ENCODE peak calls at places on chromosomes 16 and 17, in seven cellular contexts. D is sigmoid colon, W is HepG2, O is cardiac muscle cell, G is cardiac fibroblast, B is esophagus squamous epithelium, V is endothelial cell. K is an unnamed sample.

GRCh38 chr16:35745191-35745590 is 2285.8 kb downstream of the TP53TG3F start:
- DNase-seq in B (no peak), D (no peak), V (no peak), G (no peak), O (no peak), W (no peak), K (no peak)

GRCh38 chr17:78980624-78980972 is 875 bp upstream of the LGALS3BP start:
- DNase-seq in O (no peak), G (no peak), V (no peak), D (no peak), B (no peak), W (no peak), K (no peak)

GRCh38 chr17:48752399-48753288 is 24.1 kb upstream of the HOXB13 start:
- DNase-seq in V (no peak), D (no peak), G (no peak), B (no peak), O (no peak), W (no peak), K (no peak)

GRCh38 chr17:56038136-56038535 is 115.1 kb upstream of the ANKFN1 start:
- DNase-seq in D (no peak), W (no peak), B (no peak), O (no peak), G (no peak), V (no peak), K (peak; percentile 26)

GRCh38 chr16:31357324-31358156 is 2.6 kb downstream of the ITGAX start:
- DNase-seq in G (no peak), D (no peak), O (no peak), B (no peak), V (no peak), W (no peak), K (no peak)

GRCh38 chr17:50763716-50764450 is 3.4 kb downstream of the ANKRD40CL start:
- DNase-seq in D (no peak), W (no peak), V (peak; percentile 29), G (no peak), B (no peak), O (no peak), K (no peak)

GRCh38 chr16:81688182-81688581 is 90.9 kb upstream of the PLCG2 start:
- DNase-seq in D (no peak), W (no peak), V (no peak), O (no peak), B (no peak), G (no peak), K (no peak)

GRCh38 chr16:51949260-51949659 is 597.7 kb downstream of the TOX3 start:
- DNase-seq in V (no peak), D (no peak), O (no peak), G (no peak), B (no peak), W (no peak), K (no peak)

GRCh38 chr16:28193530-28194423 is 18.0 kb downstream of the XPO6 start:
- DNase-seq in B (no peak), O (peak; percentile 85), D (no peak), V (no peak), G (peak; percentile 88), W (no peak), K (no peak)

GRCh38 chr17:15744885-15745284 is 12.8 kb downstream of the TBC1D26 start:
- DNase-seq in V (no peak), G (no peak), D (no peak), W (no peak), B (no peak), O (no peak), K (no peak)

GRCh38 chr17:73834684-73835343 is 190.6 kb upstream of the SDK2 start:
- DNase-seq in V (no peak), G (no peak), O (no peak), B (no peak), D (no peak), W (no peak), K (no peak)

GRCh38 chr17:73304971-73305786 is 6.6 kb downstream of the CDC42EP4 start:
- DNase-seq in V (peak; percentile 47), D (peak; percentile 84), G (peak; percentile 93), B (no peak), W (no peak), O (peak; percentile 88), K (peak; percentile 51)

GRCh38 chr17:1577186-1577585 is 14.6 kb upstream of the PITPNA start:
- DNase-seq in G (peak; percentile 98), O (peak; percentile 98), B (no peak), D (peak; percentile 96), V (no peak), W (peak; percentile 57), K (no peak)

GRCh38 chr16:1639282-1639681 is 27.1 kb downstream of the CRAMP1 start:
- DNase-seq in G (no peak), O (no peak), B (no peak), D (no peak), V (no peak), W (peak; percentile 9), K (no peak)

GRCh38 chr17:78748730-78749317 is 33.2 kb downstream of the CYTH1 start:
- DNase-seq in D (peak; percentile 85), O (peak; percentile 54), V (no peak), G (peak; percentile 58), B (peak; percentile 32), W (peak; percentile 83), K (no peak)

GRCh38 chr17:80650751-80651173 is 106.1 kb downstream of the RPTOR start:
- DNase-seq in V (no peak), O (no peak), D (no peak), G (no peak), W (no peak), B (no peak), K (no peak)

GRCh38 chr17:80647746-80648145 is 103.1 kb downstream of the RPTOR start:
- DNase-seq in G (peak; percentile 44), B (no peak), W (no peak), O (peak; percentile 61), V (no peak), D (no peak), K (no peak)

GRCh38 chr17:80650339-80650672 is 105.7 kb downstream of the RPTOR start:
- DNase-seq in V (no peak), G (no peak), B (no peak), W (no peak), O (no peak), D (no peak), K (no peak)

GRCh38 chr17:80649200-80649644 is 104.6 kb downstream of the RPTOR start:
- DNase-seq in G (no peak), V (no peak), O (no peak), B (no peak), D (no peak), W (no peak), K (no peak)

DNA sequence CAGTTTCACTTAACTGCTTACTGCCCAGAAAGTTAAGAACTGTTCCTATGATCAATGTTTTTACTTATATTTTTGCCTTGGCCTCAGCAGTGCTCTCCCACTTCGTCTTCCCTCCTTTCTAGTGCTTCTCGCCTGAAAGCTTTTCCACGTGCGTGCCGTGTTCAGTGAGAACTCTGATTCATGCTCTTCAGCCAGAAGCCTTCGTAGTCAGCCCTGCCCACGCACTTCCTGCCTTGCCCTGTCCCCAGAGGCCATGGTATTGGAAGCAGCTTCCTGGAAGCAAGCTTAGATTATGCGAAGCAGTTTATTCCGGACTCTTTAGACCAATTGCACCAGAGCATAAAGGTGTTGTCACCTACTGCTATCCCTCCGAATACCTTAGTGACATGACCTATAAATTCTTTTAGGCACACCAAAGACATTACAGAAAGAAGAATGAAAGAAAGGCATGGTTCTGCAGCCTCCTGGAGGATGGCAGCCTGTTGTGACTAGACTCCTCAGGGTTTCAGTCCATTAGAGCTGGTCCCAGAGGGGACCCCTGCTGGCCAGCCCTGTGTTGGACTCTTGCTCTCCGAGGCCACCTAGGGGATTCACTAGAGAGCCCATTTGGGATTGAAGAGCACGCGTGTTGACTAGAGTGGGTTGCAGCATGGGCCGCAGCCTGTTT is 105.2 kb downstream of the RPTOR start:
- DNase-seq in D (no peak), W (peak; percentile 77), O (peak; percentile 95), B (no peak), G (peak; percentile 97), V (peak; percentile 69), K (peak; percentile 62)
- TF ChIP-seq CTCF in D (no peak), W (peak; percentile 78), O (peak; percentile 56), B (no peak), G (peak; percentile 62), V (peak; percentile 54), K (peak; percentile 70)

DNA sequence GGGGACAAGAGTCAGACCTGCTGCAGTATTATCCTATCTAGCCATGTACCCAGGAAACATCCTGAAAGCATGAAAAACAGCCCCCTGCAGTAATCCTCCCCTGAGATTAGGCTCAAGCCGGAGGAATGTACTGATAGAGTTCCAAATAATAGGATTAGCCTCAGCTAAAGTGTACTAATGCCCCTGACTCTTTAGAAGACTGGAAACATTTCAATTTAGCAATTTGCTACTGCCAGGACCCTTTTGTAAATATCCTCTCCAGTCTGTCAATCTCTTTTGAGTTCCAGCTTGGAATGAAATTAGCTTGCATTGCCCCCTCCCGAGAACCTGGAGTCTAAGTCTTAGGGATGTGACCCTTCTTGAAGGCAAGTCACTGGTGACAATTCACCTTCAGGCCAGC is 110.8 kb upstream of the DNAH9 start:
- DNase-seq in G (no peak), D (no peak), O (no peak), W (no peak), V (no peak), B (no peak), K (no peak)
- TF ChIP-seq CTCF in G (no peak), D (no peak), O (no peak), W (no peak), V (no peak), B (no peak), K (no peak)

DNA sequence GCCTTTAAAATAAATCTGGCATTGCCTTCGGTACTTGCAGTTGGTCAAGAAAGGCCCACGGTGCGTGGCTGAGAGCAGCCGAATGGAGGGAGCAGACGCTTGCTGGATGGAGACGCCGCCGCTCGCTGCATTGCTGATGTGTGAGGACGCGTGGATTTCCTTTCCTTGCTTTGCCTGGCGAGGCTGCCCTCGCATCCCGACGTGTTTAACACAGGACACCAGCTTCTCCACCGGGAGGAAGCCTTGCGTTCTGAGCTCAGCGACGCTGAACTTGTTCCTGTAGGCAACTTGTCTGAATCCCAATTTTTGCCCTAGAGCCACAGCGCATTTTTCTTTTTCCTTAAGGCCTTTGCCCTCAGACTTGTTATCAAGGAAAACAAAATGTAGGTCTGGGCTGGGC is 45.8 kb downstream of the COX4I1 start:
- DNase-seq in W (no peak), O (no peak), G (no peak), B (no peak), D (peak; percentile 66), V (no peak), K (no peak)
- TF ChIP-seq CTCF in W (no peak), O (no peak), G (no peak), B (no peak), D (no peak), V (no peak), K (no peak)

GRCh38 chr16:74304835-74305176 is 8.2 kb downstream of the PSMD7 start:
- DNase-seq in W (no peak), O (no peak), V (no peak), G (no peak), D (no peak), B (no peak), K (no peak)

GRCh38 chr16:74305978-74306784 is 9.6 kb downstream of the PSMD7 start:
- DNase-seq in B (no peak), O (no peak), V (no peak), D (no peak), G (no peak), W (no peak), K (no peak)

GRCh38 chr16:74305286-74305685 is 8.7 kb downstream of the PSMD7 start:
- DNase-seq in W (no peak), O (no peak), B (no peak), V (no peak), G (no peak), D (no peak), K (no peak)

GRCh38 chr16:74302341-74302740 is 5.7 kb downstream of the PSMD7 start:
- DNase-seq in D (no peak), V (no peak), O (no peak), W (no peak), B (no peak), G (no peak), K (no peak)

GRCh38 chr16:74304164-74304834 is 7.7 kb downstream of the PSMD7 start:
- DNase-seq in O (peak; percentile 17), B (no peak), V (no peak), G (peak; percentile 18), W (peak; percentile 20), D (no peak), K (no peak)
- TF ChIP-seq CTCF in O (peak; percentile 42), B (peak; percentile 28), V (no peak), G (peak; percentile 32), W (peak; percentile 38), D (no peak), K (peak; percentile 33)

K was measured in nephron progenitor cell.